ENCODE peak calls at places on chromosomes 6 and 20, in six cellular contexts. C is mammary epithelial cell, P is neural crest cell, Z is fibroblast of the aortic adventitia, R is stomach, G is PC-3. J is an unnamed sample.

GRCh38 chr20:50152394-50153152 is 950 bp downstream of the PEDS1 start:
- DNase-seq in C (peak; percentile 67), P (no peak), Z (no peak), R (no peak), G (peak; percentile 65), J (no peak)

GRCh38 chr6:145715426-145715825 is 19.9 kb downstream of the EPM2A start:
- DNase-seq in C (no peak), P (no peak), Z (no peak), R (no peak), G (no peak), J (no peak)

GRCh38 chr20:63886054-63886419 is 8.9 kb upstream of the DNAJC5 start:
- DNase-seq in C (no peak), P (no peak), Z (no peak), R (no peak), G (no peak), J (no peak)

GRCh38 chr20:10089871-10090587 is 55.2 kb downstream of the ANKEF1 start:
- DNase-seq in C (no peak), P (no peak), Z (no peak), R (no peak), G (no peak), J (no peak)

GRCh38 chr6:52643158-52643557 is 27.8 kb upstream of the TMEM14A start:
- DNase-seq in C (no peak), P (no peak), Z (no peak), R (no peak), G (no peak), J (no peak)

GRCh38 chr6:11971154-11971553 is 41.0 kb upstream of the HIVEP1 start:
- DNase-seq in C (peak; percentile 14), P (no peak), Z (peak; percentile 96), R (no peak), G (peak; percentile 39), J (no peak)

GRCh38 chr6:144898052-144898689 is 613.0 kb downstream of the UTRN start:
- DNase-seq in C (peak; percentile 80), P (no peak), Z (peak; percentile 36), R (no peak), G (peak; percentile 71), J (no peak)

GRCh38 chr6:132131351-132131750 is 180.2 kb upstream of the CCN2 start:
- DNase-seq in C (no peak), P (no peak), Z (no peak), R (no peak), G (no peak), J (no peak)

DNA sequence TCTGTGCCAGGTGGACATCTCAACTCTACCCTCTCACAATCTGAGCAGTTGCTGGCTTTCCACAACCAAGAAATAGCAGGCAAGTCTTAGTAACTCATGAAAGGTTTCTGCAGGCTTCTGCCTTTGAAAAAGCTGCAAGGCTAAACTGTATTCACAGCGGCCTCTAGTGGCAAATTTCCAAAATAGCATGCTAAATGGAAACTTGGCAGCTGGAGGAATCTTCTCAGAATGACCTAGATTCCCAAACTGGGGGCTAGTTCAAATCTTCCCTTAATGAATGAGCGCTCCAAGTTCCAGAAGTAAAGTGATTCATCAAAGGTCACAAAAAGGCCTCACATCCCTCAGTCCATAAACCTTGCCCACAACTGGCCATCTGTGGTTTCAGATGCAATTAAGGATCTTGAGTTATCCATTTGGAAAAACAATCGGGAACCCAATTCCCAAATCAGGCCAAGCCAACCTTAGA is 11.9 kb upstream of the CPNE5 start:
- DNase-seq in C (peak; percentile 58), P (peak; percentile 46), Z (peak; percentile 92), R (peak; percentile 49), G (peak; percentile 80), J (peak; percentile 24)
- TF ChIP-seq CTCF in C (peak; percentile 83), P (peak; percentile 89), Z (peak; percentile 81), R (peak; percentile 70), G (peak; percentile 93), J (peak; percentile 86)

DNA sequence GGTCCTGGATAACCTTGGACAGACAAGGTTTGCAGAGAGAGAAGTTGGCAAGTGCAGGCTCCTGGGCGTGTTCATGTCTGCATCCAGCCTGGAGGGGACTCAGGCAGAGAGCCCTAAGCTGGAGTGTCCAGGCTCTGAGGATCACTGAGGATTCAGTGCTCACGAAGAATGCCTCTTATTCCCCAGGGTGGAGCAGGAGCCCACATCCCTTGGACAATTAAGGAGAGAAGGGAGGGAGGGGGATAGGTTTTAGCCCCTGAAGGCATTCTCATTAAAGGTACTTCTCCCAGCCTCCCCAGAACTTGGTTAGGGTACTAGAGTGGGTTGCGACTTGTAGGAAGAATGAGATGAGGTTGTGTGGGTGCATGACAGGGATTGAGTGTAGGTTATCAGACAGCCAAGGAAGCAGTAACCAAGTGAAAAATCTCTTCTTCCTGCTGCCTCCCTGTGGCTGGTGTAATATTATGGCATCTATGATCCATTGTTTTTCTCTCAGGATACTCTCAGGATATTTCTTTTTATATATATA is 680 bp downstream of the HLA-DPB1 start:
- DNase-seq in C (no peak), P (no peak), Z (no peak), R (no peak), G (no peak), J (no peak)
- TF ChIP-seq CTCF in C (no peak), P (no peak), Z (no peak), R (no peak), G (no peak), J (no peak)

DNA sequence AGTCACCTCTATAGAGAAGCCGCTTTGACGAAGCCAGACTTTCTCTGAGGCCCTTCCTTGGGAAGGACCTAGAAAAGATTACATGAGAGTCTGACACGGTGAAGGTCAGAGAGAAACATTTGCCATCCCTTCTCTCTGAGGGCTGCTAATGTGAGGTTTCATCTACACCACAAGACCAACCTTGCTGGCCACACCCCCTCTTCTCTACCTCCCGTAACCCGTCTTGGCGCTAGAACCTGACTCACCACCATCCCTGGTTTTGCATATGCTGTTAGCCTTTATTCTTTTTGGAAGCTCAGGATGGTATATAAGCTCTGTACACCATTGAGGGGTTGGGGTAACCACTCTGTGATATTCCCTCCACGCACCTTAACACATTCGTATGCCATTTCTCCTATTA is 63.6 kb downstream of the FOXF2 start:
- DNase-seq in C (no peak), P (no peak), Z (no peak), R (no peak), G (no peak), J (no peak)
- TF ChIP-seq CTCF in C (no peak), P (no peak), Z (no peak), R (no peak), G (no peak), J (no peak)

GRCh38 chr20:44911264-44911921 is 1.5 kb downstream of the PABPC1L start:
- DNase-seq in C (peak; percentile 38), P (peak; percentile 70), Z (peak; percentile 54), R (peak; percentile 67), G (peak; percentile 92), J (peak; percentile 67)
- TF ChIP-seq CTCF in C (no peak), P (peak; percentile 59), Z (peak; percentile 43), R (peak; percentile 18), G (peak; percentile 87), J (peak; percentile 71)

DNA sequence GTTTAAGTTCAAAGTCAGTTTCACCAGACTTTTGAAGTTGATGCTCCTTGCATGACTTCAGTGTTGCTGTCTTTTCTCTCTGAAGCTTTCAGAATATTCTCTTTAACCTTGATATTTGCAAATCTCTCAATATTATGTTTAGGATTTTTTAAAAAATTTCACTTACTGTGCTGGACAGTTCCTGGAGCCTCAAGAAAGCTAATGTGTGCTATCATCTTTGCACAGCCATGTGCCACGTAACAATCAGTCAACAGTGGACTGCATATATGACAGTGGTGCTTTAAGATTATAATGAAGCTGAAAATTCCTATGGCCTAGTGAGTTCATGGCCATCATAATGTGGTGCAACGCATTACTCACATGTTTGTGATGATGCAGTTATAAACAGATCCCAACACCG is 59.1 kb upstream of the OGFRL1 start:
- DNase-seq in C (no peak), P (no peak), Z (no peak), R (no peak), G (no peak), J (no peak)
- TF ChIP-seq CTCF in C (no peak), P (no peak), Z (no peak), R (no peak), G (no peak), J (no peak)

GRCh38 chr6:125749112-125749863 is at the start of gene HEY2:
- DNase-seq in C (peak; percentile 86), P (peak; percentile 81), Z (peak; percentile 81), R (peak; percentile 95), G (peak; percentile 69), J (peak; percentile 85)
- TF ChIP-seq CTCF in C (no peak), P (peak; percentile 28), Z (no peak), R (peak; percentile 12), G (no peak), J (no peak)

GRCh38 chr6:118284736-118285360 is 263.2 kb upstream of the PLN start:
- DNase-seq in C (no peak), P (no peak), Z (peak; percentile 47), R (no peak), G (peak; percentile 10), J (no peak)
- TF ChIP-seq CTCF in C (no peak), P (peak; percentile 46), Z (peak; percentile 59), R (no peak), G (peak; percentile 52), J (peak; percentile 41)

DNA sequence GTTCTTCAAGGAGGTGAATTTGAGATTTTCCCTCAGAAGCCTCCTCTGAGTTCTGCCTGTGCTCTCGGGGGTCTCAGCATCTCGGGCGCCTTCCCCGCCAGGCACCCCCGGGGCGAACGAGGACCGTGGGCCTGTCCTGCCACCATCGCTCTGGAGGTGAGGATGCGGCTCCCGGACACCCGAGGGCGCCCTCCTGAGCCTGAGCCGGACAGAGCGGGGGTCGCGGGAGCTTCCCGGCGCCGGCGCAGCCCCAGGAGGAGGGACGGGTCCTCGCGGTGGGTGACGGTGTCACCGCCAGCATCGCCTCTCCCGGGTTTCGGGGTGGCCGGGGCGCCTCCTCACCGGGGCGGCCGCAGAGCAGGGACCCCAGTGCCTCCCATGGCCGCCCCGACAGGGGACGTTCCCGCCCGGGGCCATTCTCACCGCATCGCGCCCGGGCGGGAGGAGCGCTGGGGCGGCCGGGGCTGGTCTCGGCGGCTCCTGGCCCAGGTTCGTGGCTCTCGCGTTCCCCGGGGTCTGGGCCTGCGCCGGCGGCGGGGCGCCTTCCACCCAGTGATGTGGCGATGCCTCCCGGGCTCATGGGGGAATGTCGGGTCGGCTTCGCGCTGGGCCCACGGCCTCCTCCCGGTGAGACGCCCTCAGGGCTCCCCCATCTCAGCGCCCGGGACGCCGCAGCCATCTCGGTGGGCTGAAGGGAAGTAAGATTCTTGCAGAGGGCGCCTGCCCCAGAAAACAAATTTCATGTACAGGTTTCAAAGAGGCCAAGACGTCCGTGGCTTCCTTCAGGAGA is 210.5 kb downstream of the ERMARD start:
- DNase-seq in C (no peak), P (peak; percentile 61), Z (no peak), R (peak; percentile 24), G (no peak), J (peak; percentile 45)
- TF ChIP-seq CTCF in C (no peak), P (peak; percentile 61), Z (no peak), R (peak; percentile 46), G (no peak), J (peak; percentile 67)

J was measured in progenitor cell of endocrine pancreas.